ENCODE peak calls at places on chromosomes 6 and 20, in ten cellular contexts. One of them, this sample, is unnamed.

GRCh38 chr6:4287811-4288244 is 152.5 kb upstream of the ECI2 start:
- DNase-seq in HCEC 1CT: no peak
- DNase-seq in posterior vena cava: no peak
- DNase-seq in stimulated activated CD4-positive, alpha-beta T cell treated with anti-CD3 and anti-CD28 coated beads, Interleukin-15, amount 100 ng/mL, for 24 hours: no peak
- DNase-seq in H4: no peak
- DNase-seq in mucosa of descending colon: no peak
- DNase-seq in upper lobe of right lung: no peak
- DNase-seq in GM23338: no peak
- DNase-seq in HT1080: no peak
- DNase-seq in heart right ventricle: peak
- DNase-seq in this sample: no peak

GRCh38 chr20:63738687-63739128 is 868 bp upstream of the SLC2A4RG start:
- DNase-seq in upper lobe of right lung: peak
- DNase-seq in stimulated activated CD4-positive, alpha-beta T cell treated with anti-CD3 and anti-CD28 coated beads, Interleukin-15, amount 100 ng/mL, for 24 hours: peak
- DNase-seq in GM23338: peak
- DNase-seq in posterior vena cava: no peak
- DNase-seq in HT1080: no peak
- DNase-seq in mucosa of descending colon: peak
- DNase-seq in H4: no peak
- DNase-seq in HCEC 1CT: no peak
- DNase-seq in heart right ventricle: peak
- DNase-seq in this sample: no peak

GRCh38 chr20:32358883-32359632 is 927 bp downstream of the ASXL1 start:
- DNase-seq in stimulated activated CD4-positive, alpha-beta T cell treated with anti-CD3 and anti-CD28 coated beads, Interleukin-15, amount 100 ng/mL, for 24 hours: peak
- DNase-seq in upper lobe of right lung: peak
- DNase-seq in heart right ventricle: peak
- DNase-seq in HT1080: peak
- DNase-seq in mucosa of descending colon: peak
- DNase-seq in H4: peak
- DNase-seq in posterior vena cava: peak
- DNase-seq in HCEC 1CT: peak
- DNase-seq in GM23338: peak
- DNase-seq in this sample: peak

GRCh38 chr6:167559675-167560479 is 235.0 kb downstream of the TTLL2 start:
- DNase-seq in posterior vena cava: peak
- DNase-seq in mucosa of descending colon: no peak
- DNase-seq in H4: no peak
- DNase-seq in GM23338: no peak
- DNase-seq in stimulated activated CD4-positive, alpha-beta T cell treated with anti-CD3 and anti-CD28 coated beads, Interleukin-15, amount 100 ng/mL, for 24 hours: no peak
- DNase-seq in HT1080: no peak
- DNase-seq in HCEC 1CT: no peak
- DNase-seq in upper lobe of right lung: no peak
- DNase-seq in heart right ventricle: no peak
- DNase-seq in this sample: no peak

GRCh38 chr6:52161689-52162438 is 24.3 kb upstream of the IL17A start:
- DNase-seq in mucosa of descending colon: no peak
- DNase-seq in upper lobe of right lung: no peak
- DNase-seq in posterior vena cava: no peak
- DNase-seq in HCEC 1CT: no peak
- DNase-seq in stimulated activated CD4-positive, alpha-beta T cell treated with anti-CD3 and anti-CD28 coated beads, Interleukin-15, amount 100 ng/mL, for 24 hours: peak
- DNase-seq in GM23338: no peak
- DNase-seq in heart right ventricle: no peak
- DNase-seq in HT1080: no peak
- DNase-seq in H4: no peak
- DNase-seq in this sample: no peak

GRCh38 chr6:33952016-33952415 is 148.2 kb upstream of the MLN start:
- DNase-seq in H4: no peak
- DNase-seq in mucosa of descending colon: no peak
- DNase-seq in posterior vena cava: peak
- DNase-seq in HT1080: no peak
- DNase-seq in GM23338: no peak
- DNase-seq in upper lobe of right lung: no peak
- DNase-seq in stimulated activated CD4-positive, alpha-beta T cell treated with anti-CD3 and anti-CD28 coated beads, Interleukin-15, amount 100 ng/mL, for 24 hours: no peak
- DNase-seq in HCEC 1CT: no peak
- DNase-seq in heart right ventricle: no peak
- DNase-seq in this sample: no peak

GRCh38 chr6:44116643-44117382 is 10.4 kb downstream of the MRPL14 start:
- DNase-seq in H4: peak
- DNase-seq in heart right ventricle: no peak
- DNase-seq in HT1080: peak
- DNase-seq in stimulated activated CD4-positive, alpha-beta T cell treated with anti-CD3 and anti-CD28 coated beads, Interleukin-15, amount 100 ng/mL, for 24 hours: no peak
- DNase-seq in mucosa of descending colon: no peak
- DNase-seq in HCEC 1CT: peak
- DNase-seq in posterior vena cava: no peak
- DNase-seq in GM23338: no peak
- DNase-seq in upper lobe of right lung: no peak
- DNase-seq in this sample: no peak

GRCh38 chr20:12464036-12464435 is 544.7 kb upstream of the SPTLC3 start:
- DNase-seq in HT1080: no peak
- DNase-seq in heart right ventricle: no peak
- DNase-seq in mucosa of descending colon: no peak
- DNase-seq in GM23338: no peak
- DNase-seq in upper lobe of right lung: no peak
- DNase-seq in HCEC 1CT: no peak
- DNase-seq in posterior vena cava: no peak
- DNase-seq in H4: no peak
- DNase-seq in stimulated activated CD4-positive, alpha-beta T cell treated with anti-CD3 and anti-CD28 coated beads, Interleukin-15, amount 100 ng/mL, for 24 hours: no peak
- DNase-seq in this sample: no peak

GRCh38 chr6:144613859-144614258 is 328.7 kb downstream of the UTRN start:
- DNase-seq in stimulated activated CD4-positive, alpha-beta T cell treated with anti-CD3 and anti-CD28 coated beads, Interleukin-15, amount 100 ng/mL, for 24 hours: no peak
- DNase-seq in mucosa of descending colon: no peak
- DNase-seq in HCEC 1CT: peak
- DNase-seq in heart right ventricle: no peak
- DNase-seq in GM23338: no peak
- DNase-seq in posterior vena cava: no peak
- DNase-seq in H4: no peak
- DNase-seq in HT1080: peak
- DNase-seq in upper lobe of right lung: no peak
- DNase-seq in this sample: no peak

GRCh38 chr6:2738373-2738979 is 12.2 kb downstream of the MYLK4 start:
- DNase-seq in mucosa of descending colon: no peak
- DNase-seq in GM23338: peak
- DNase-seq in HCEC 1CT: peak
- DNase-seq in HT1080: peak
- DNase-seq in heart right ventricle: no peak
- DNase-seq in H4: peak
- DNase-seq in posterior vena cava: no peak
- DNase-seq in upper lobe of right lung: no peak
- DNase-seq in stimulated activated CD4-positive, alpha-beta T cell treated with anti-CD3 and anti-CD28 coated beads, Interleukin-15, amount 100 ng/mL, for 24 hours: peak
- DNase-seq in this sample: no peak

GRCh38 chr6:163947276-163947675 is 532.8 kb downstream of the QKI start:
- DNase-seq in upper lobe of right lung: no peak
- DNase-seq in mucosa of descending colon: no peak
- DNase-seq in HT1080: no peak
- DNase-seq in GM23338: no peak
- DNase-seq in HCEC 1CT: no peak
- DNase-seq in H4: no peak
- DNase-seq in posterior vena cava: no peak
- DNase-seq in heart right ventricle: no peak
- DNase-seq in stimulated activated CD4-positive, alpha-beta T cell treated with anti-CD3 and anti-CD28 coated beads, Interleukin-15, amount 100 ng/mL, for 24 hours: no peak
- DNase-seq in this sample: no peak

GRCh38 chr20:652611-653109 is 340 bp downstream of the SRXN1 start:
- DNase-seq in upper lobe of right lung: peak
- DNase-seq in heart right ventricle: no peak
- DNase-seq in HCEC 1CT: peak
- DNase-seq in H4: no peak
- DNase-seq in GM23338: no peak
- DNase-seq in posterior vena cava: no peak
- DNase-seq in mucosa of descending colon: peak
- DNase-seq in HT1080: peak
- DNase-seq in stimulated activated CD4-positive, alpha-beta T cell treated with anti-CD3 and anti-CD28 coated beads, Interleukin-15, amount 100 ng/mL, for 24 hours: peak
- DNase-seq in this sample: no peak

GRCh38 chr6:145069966-145070365 is 665.4 kb downstream of the EPM2A start:
- DNase-seq in mucosa of descending colon: no peak
- DNase-seq in GM23338: no peak
- DNase-seq in posterior vena cava: no peak
- DNase-seq in stimulated activated CD4-positive, alpha-beta T cell treated with anti-CD3 and anti-CD28 coated beads, Interleukin-15, amount 100 ng/mL, for 24 hours: no peak
- DNase-seq in HCEC 1CT: no peak
- DNase-seq in upper lobe of right lung: no peak
- DNase-seq in heart right ventricle: no peak
- DNase-seq in HT1080: no peak
- DNase-seq in H4: no peak
- DNase-seq in this sample: no peak

This sample was measured in mesenteric fat pad.